ENCODE peak calls at places on chromosomes 11 and 22, in five cellular contexts. One of them, this sample, is unnamed.

GRCh38 chr11:70912226-70912840 is 340.0 kb downstream of the SHANK2 start:
- DNase-seq in breast epithelium: no peak
- DNase-seq in left ventricle myocardium inferior: no peak
- DNase-seq in cardiac muscle cell: no peak
- DNase-seq in CD4-positive, CD25-positive, alpha-beta regulatory T cell: no peak
- DNase-seq in this sample: no peak

GRCh38 chr11:2463766-2464277 is 19.0 kb downstream of the KCNQ1 start:
- DNase-seq in breast epithelium: no peak
- DNase-seq in left ventricle myocardium inferior: no peak
- DNase-seq in cardiac muscle cell: no peak
- DNase-seq in CD4-positive, CD25-positive, alpha-beta regulatory T cell: no peak
- DNase-seq in this sample: no peak

GRCh38 chr11:17610402-17610894 is 63.4 kb downstream of the OTOG start:
- DNase-seq in breast epithelium: no peak
- DNase-seq in left ventricle myocardium inferior: no peak
- DNase-seq in cardiac muscle cell: no peak
- DNase-seq in CD4-positive, CD25-positive, alpha-beta regulatory T cell: no peak
- DNase-seq in this sample: no peak

GRCh38 chr11:86172894-86173293 is 71.7 kb upstream of the EED start:
- DNase-seq in breast epithelium: no peak
- DNase-seq in left ventricle myocardium inferior: no peak
- DNase-seq in cardiac muscle cell: no peak
- DNase-seq in CD4-positive, CD25-positive, alpha-beta regulatory T cell: no peak
- DNase-seq in this sample: no peak

GRCh38 chr11:17750013-17750816 is 15.6 kb downstream of the KCNC1 start:
- DNase-seq in breast epithelium: no peak
- DNase-seq in left ventricle myocardium inferior: no peak
- DNase-seq in cardiac muscle cell: peak; percentile 30
- DNase-seq in CD4-positive, CD25-positive, alpha-beta regulatory T cell: no peak
- DNase-seq in this sample: no peak

GRCh38 chr22:20456722-20457076 is 19.1 kb upstream of the SCARF2 start:
- DNase-seq in breast epithelium: no peak
- DNase-seq in left ventricle myocardium inferior: no peak
- DNase-seq in cardiac muscle cell: no peak
- DNase-seq in CD4-positive, CD25-positive, alpha-beta regulatory T cell: no peak
- DNase-seq in this sample: no peak

GRCh38 chr11:64677441-64678023 is 45.5 kb downstream of the NRXN2 start:
- DNase-seq in breast epithelium: no peak
- DNase-seq in left ventricle myocardium inferior: no peak
- DNase-seq in cardiac muscle cell: no peak
- DNase-seq in CD4-positive, CD25-positive, alpha-beta regulatory T cell: no peak
- DNase-seq in this sample: no peak

GRCh38 chr11:2213890-2214526 is 42.4 kb upstream of the TH start:
- DNase-seq in breast epithelium: peak; percentile 7
- DNase-seq in left ventricle myocardium inferior: peak; percentile 5
- DNase-seq in cardiac muscle cell: no peak
- DNase-seq in CD4-positive, CD25-positive, alpha-beta regulatory T cell: no peak
- DNase-seq in this sample: no peak

GRCh38 chr11:72189448-72190250 is 2.3 kb upstream of the FOLR1 start:
- DNase-seq in breast epithelium: peak; percentile 47
- DNase-seq in left ventricle myocardium inferior: no peak
- DNase-seq in cardiac muscle cell: no peak
- DNase-seq in CD4-positive, CD25-positive, alpha-beta regulatory T cell: no peak
- DNase-seq in this sample: no peak

GRCh38 chr11:96091476-96091875 is 167.6 kb upstream of the MTMR2 start:
- DNase-seq in breast epithelium: no peak
- DNase-seq in left ventricle myocardium inferior: no peak
- DNase-seq in cardiac muscle cell: no peak
- DNase-seq in CD4-positive, CD25-positive, alpha-beta regulatory T cell: peak; percentile 71
- DNase-seq in this sample: no peak

GRCh38 chr11:66189031-66189745 is 79.3 kb upstream of the RAB1B start:
- DNase-seq in breast epithelium: no peak
- DNase-seq in left ventricle myocardium inferior: no peak
- DNase-seq in cardiac muscle cell: no peak
- DNase-seq in CD4-positive, CD25-positive, alpha-beta regulatory T cell: no peak
- DNase-seq in this sample: no peak

GRCh38 chr11:77557553-77557952 is 32.2 kb upstream of the AQP11 start:
- DNase-seq in breast epithelium: no peak
- DNase-seq in left ventricle myocardium inferior: no peak
- DNase-seq in cardiac muscle cell: peak; percentile 9
- DNase-seq in CD4-positive, CD25-positive, alpha-beta regulatory T cell: no peak
- DNase-seq in this sample: no peak

GRCh38 chr11:68372114-68372513 is 59.7 kb downstream of the LRP5 start:
- DNase-seq in breast epithelium: no peak
- DNase-seq in left ventricle myocardium inferior: no peak
- DNase-seq in cardiac muscle cell: no peak
- DNase-seq in CD4-positive, CD25-positive, alpha-beta regulatory T cell: no peak
- DNase-seq in this sample: no peak

GRCh38 chr22:41992496-41992895 is 6.1 kb upstream of the WBP2NL start:
- DNase-seq in breast epithelium: no peak
- DNase-seq in left ventricle myocardium inferior: no peak
- DNase-seq in cardiac muscle cell: no peak
- DNase-seq in CD4-positive, CD25-positive, alpha-beta regulatory T cell: no peak
- DNase-seq in this sample: no peak

GRCh38 chr11:96188625-96189006 is 154.4 kb downstream of the MAML2 start:
- DNase-seq in breast epithelium: no peak
- DNase-seq in left ventricle myocardium inferior: no peak
- DNase-seq in cardiac muscle cell: no peak
- DNase-seq in CD4-positive, CD25-positive, alpha-beta regulatory T cell: no peak
- DNase-seq in this sample: no peak

GRCh38 chr11:10913996-10914514 is 56.2 kb upstream of the ZBED5 start:
- DNase-seq in breast epithelium: no peak
- DNase-seq in left ventricle myocardium inferior: no peak
- DNase-seq in cardiac muscle cell: no peak
- DNase-seq in CD4-positive, CD25-positive, alpha-beta regulatory T cell: no peak
- DNase-seq in this sample: no peak

GRCh38 chr11:62664405-62665074 is 470 bp downstream of the C11orf98 start:
- DNase-seq in breast epithelium: peak; percentile 54
- DNase-seq in left ventricle myocardium inferior: peak; percentile 20
- DNase-seq in cardiac muscle cell: peak; percentile 75
- DNase-seq in CD4-positive, CD25-positive, alpha-beta regulatory T cell: peak; percentile 83
- DNase-seq in this sample: no peak

GRCh38 chr11:14424096-14424495 is 65.1 kb upstream of the RRAS2 start:
- DNase-seq in breast epithelium: no peak
- DNase-seq in left ventricle myocardium inferior: no peak
- DNase-seq in cardiac muscle cell: no peak
- DNase-seq in CD4-positive, CD25-positive, alpha-beta regulatory T cell: no peak
- DNase-seq in this sample: peak; percentile 16

GRCh38 chr22:18973264-18974031 is 37.4 kb upstream of the PRODH start:
- DNase-seq in breast epithelium: no peak
- DNase-seq in left ventricle myocardium inferior: no peak
- DNase-seq in cardiac muscle cell: no peak
- DNase-seq in CD4-positive, CD25-positive, alpha-beta regulatory T cell: no peak
- DNase-seq in this sample: no peak

GRCh38 chr11:108453207-108453835 is 14.0 kb downstream of the C11orf65 start:
- DNase-seq in breast epithelium: no peak
- DNase-seq in left ventricle myocardium inferior: no peak
- DNase-seq in cardiac muscle cell: no peak
- DNase-seq in CD4-positive, CD25-positive, alpha-beta regulatory T cell: no peak
- DNase-seq in this sample: no peak

DNA sequence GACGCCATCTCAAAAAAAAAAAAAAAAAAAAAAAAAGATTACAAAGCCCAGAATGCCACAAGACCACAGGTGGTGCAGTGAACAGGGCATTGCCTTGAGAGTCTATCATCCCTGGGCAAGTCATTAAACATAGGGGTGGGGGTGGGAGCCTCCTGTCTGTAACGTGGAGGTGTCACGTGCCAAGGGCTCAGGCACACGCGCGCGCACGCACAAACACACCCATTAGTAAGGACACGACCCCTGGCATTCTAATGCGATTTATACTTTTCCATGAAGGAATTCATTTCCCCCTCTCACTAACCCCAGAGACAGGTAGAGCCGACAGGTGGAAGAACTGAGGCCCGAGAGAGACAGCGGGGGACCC is 5.8 kb upstream of the GCAT start:
- DNase-seq in breast epithelium: no peak
- DNase-seq in left ventricle myocardium inferior: no peak
- DNase-seq in cardiac muscle cell: no peak
- DNase-seq in CD4-positive, CD25-positive, alpha-beta regulatory T cell: no peak
- DNase-seq in this sample: no peak
- H3K27ac ChIP-seq in breast epithelium: peak overlapping the region; percentile 94
- H3K27ac ChIP-seq in left ventricle myocardium inferior: no peak overlapping the region
- H3K27ac ChIP-seq in cardiac muscle cell: no peak overlapping the region
- H3K27ac ChIP-seq in CD4-positive, CD25-positive, alpha-beta regulatory T cell: no peak overlapping the region
- H3K27ac ChIP-seq in this sample: no peak overlapping the region

DNA sequence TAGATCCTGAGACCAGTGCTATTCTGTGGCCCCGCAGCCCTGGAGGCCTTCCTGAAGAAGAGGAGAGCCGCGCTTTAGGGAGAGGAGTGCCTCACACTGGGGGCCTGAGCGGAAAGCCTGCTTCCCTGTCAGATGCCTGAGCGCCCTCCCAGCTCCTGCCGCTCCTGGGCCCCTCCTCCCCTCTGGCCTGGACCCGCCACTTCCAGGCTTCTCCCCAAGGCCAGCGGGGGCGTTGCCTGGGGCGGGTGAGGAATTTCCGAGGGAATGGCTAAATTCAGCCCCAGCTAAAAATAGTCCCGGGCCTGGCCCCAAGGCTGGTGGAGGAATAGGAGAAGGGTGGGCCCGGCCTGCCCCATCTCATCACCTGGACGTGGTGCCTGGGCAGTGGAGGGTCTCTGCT is 15.4 kb downstream of the ARHGEF17 start:
- DNase-seq in breast epithelium: no peak
- DNase-seq in left ventricle myocardium inferior: peak; percentile 85
- DNase-seq in cardiac muscle cell: peak; percentile 80
- DNase-seq in CD4-positive, CD25-positive, alpha-beta regulatory T cell: no peak
- DNase-seq in this sample: no peak
- H3K27ac ChIP-seq in breast epithelium: peak overlapping the region; percentile 70
- H3K27ac ChIP-seq in left ventricle myocardium inferior: peak overlapping the region; percentile 99
- H3K27ac ChIP-seq in cardiac muscle cell: peak overlapping the region; percentile 87
- H3K27ac ChIP-seq in CD4-positive, CD25-positive, alpha-beta regulatory T cell: no peak overlapping the region
- H3K27ac ChIP-seq in this sample: no peak overlapping the region

GRCh38 chr22:26551568-26551967 is 38.4 kb downstream of the TPST2 start:
- DNase-seq in breast epithelium: no peak
- DNase-seq in left ventricle myocardium inferior: no peak
- DNase-seq in cardiac muscle cell: no peak
- DNase-seq in CD4-positive, CD25-positive, alpha-beta regulatory T cell: no peak
- DNase-seq in this sample: no peak
- H3K27ac ChIP-seq in breast epithelium: no peak overlapping the region
- H3K27ac ChIP-seq in left ventricle myocardium inferior: peak overlapping the region; percentile 89
- H3K27ac ChIP-seq in cardiac muscle cell: no peak overlapping the region
- H3K27ac ChIP-seq in CD4-positive, CD25-positive, alpha-beta regulatory T cell: no peak overlapping the region
- H3K27ac ChIP-seq in this sample: no peak overlapping the region

GRCh38 chr11:117189941-117190544 is 9.1 kb upstream of the TAGLN start:
- DNase-seq in breast epithelium: no peak
- DNase-seq in left ventricle myocardium inferior: no peak
- DNase-seq in cardiac muscle cell: no peak
- DNase-seq in CD4-positive, CD25-positive, alpha-beta regulatory T cell: no peak
- DNase-seq in this sample: no peak

GRCh38 chr11:117187799-117188481 is 9.4 kb downstream of the SIDT2 start:
- DNase-seq in breast epithelium: no peak
- DNase-seq in left ventricle myocardium inferior: no peak
- DNase-seq in cardiac muscle cell: no peak
- DNase-seq in CD4-positive, CD25-positive, alpha-beta regulatory T cell: no peak
- DNase-seq in this sample: no peak

GRCh38 chr11:117187428-117187798 is 8.9 kb downstream of the SIDT2 start:
- DNase-seq in breast epithelium: peak; percentile 14
- DNase-seq in left ventricle myocardium inferior: no peak
- DNase-seq in cardiac muscle cell: no peak
- DNase-seq in CD4-positive, CD25-positive, alpha-beta regulatory T cell: no peak
- DNase-seq in this sample: no peak

GRCh38 chr11:117188620-117189081 is 10.1 kb downstream of the SIDT2 start:
- DNase-seq in breast epithelium: no peak
- DNase-seq in left ventricle myocardium inferior: no peak
- DNase-seq in cardiac muscle cell: no peak
- DNase-seq in CD4-positive, CD25-positive, alpha-beta regulatory T cell: no peak
- DNase-seq in this sample: no peak

DNA sequence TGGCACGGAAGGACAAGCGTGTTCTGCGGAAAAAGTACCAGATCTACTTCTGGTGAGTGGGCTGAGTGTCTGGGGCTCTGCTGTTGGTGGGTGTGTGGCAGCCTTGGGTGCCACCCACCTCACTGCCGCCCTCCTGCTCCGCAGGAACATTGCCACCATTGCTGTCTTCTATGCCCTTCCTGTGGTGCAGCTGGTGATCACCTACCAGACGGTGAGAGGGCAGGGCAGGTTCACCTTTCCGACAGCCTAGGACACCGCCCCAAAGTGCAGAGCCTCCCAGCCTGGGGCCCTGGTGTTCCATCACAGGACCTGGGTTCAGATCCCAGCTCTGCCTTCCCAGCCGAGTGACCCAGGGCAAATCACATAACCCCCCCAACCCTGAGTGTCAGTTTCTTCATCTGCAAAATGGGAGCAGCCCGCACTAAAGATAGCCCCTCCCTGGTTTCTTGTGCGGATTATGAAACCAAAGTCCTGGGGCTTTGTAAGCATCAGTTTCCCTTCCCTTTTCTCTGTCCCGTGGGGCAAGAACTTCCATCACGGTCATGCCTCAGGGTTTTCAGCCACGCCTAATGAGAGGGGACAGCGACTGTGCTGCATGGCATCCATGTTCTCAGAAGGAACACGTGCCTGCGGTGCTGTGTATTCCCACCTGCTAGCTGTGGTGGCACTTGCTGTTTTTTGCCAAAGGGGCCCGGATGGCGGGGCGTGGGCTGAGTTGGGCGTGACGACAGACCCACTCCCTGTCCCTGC is 9.8 kb upstream of the TAGLN start:
- DNase-seq in breast epithelium: no peak
- DNase-seq in left ventricle myocardium inferior: no peak
- DNase-seq in cardiac muscle cell: no peak
- DNase-seq in CD4-positive, CD25-positive, alpha-beta regulatory T cell: no peak
- DNase-seq in this sample: no peak
- H3K27ac ChIP-seq in breast epithelium: no peak overlapping the region
- H3K27ac ChIP-seq in left ventricle myocardium inferior: peak overlapping the region; percentile 23
- H3K27ac ChIP-seq in cardiac muscle cell: no peak overlapping the region
- H3K27ac ChIP-seq in CD4-positive, CD25-positive, alpha-beta regulatory T cell: no peak overlapping the region
- H3K27ac ChIP-seq in this sample: no peak overlapping the region

GRCh38 chr11:122882809-122883681 is 486 bp downstream of the JHY start:
- DNase-seq in breast epithelium: peak; percentile 53
- DNase-seq in left ventricle myocardium inferior: peak; percentile 55
- DNase-seq in cardiac muscle cell: peak; percentile 46
- DNase-seq in CD4-positive, CD25-positive, alpha-beta regulatory T cell: peak; percentile 67
- DNase-seq in this sample: no peak
- H3K27ac ChIP-seq in breast epithelium: peak overlapping the region; percentile 93
- H3K27ac ChIP-seq in left ventricle myocardium inferior: peak overlapping the region; percentile 62
- H3K27ac ChIP-seq in cardiac muscle cell: no peak overlapping the region
- H3K27ac ChIP-seq in CD4-positive, CD25-positive, alpha-beta regulatory T cell: peak overlapping the region; percentile 74
- H3K27ac ChIP-seq in this sample: peak overlapping the region; percentile 81

GRCh38 chr11:91528965-91529364 is 695.7 kb upstream of the FAT3 start:
- DNase-seq in breast epithelium: no peak
- DNase-seq in left ventricle myocardium inferior: no peak
- DNase-seq in cardiac muscle cell: no peak
- DNase-seq in CD4-positive, CD25-positive, alpha-beta regulatory T cell: no peak
- DNase-seq in this sample: no peak

DNA sequence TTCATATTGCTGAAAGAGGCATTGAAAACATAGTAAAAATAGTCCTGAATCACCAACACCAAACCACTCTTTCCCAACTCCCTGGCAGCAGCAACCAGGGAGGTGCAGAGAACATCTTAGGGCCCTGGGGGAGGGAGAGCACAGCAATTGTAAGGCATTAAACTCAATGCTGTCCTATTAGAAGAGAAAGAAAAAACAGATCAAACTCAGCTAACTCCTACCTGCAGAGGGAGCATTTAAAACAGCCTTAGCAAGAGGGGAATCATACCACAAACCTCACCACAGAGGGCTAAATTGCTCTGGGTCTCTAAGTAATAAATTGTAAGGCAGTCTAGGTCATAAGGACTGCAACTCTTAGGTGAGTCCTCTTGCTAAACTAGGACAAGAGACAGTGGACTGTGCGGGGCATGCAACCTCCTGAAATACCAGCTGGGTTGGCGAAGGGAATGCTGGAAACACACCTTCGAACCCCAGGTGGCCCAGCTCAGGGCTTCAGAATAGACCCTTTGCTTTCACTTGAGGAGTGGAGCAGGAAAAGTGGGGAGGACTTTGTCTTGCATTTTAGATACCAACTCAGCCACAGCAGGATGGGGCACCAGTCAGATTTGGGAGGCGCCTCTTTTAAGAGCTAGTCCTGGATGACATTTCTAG is 697.1 kb upstream of the FAT3 start:
- DNase-seq in breast epithelium: no peak
- DNase-seq in left ventricle myocardium inferior: no peak
- DNase-seq in cardiac muscle cell: no peak
- DNase-seq in CD4-positive, CD25-positive, alpha-beta regulatory T cell: no peak
- DNase-seq in this sample: no peak
- H3K27ac ChIP-seq in breast epithelium: no peak overlapping the region
- H3K27ac ChIP-seq in left ventricle myocardium inferior: no peak overlapping the region
- H3K27ac ChIP-seq in cardiac muscle cell: no peak overlapping the region
- H3K27ac ChIP-seq in CD4-positive, CD25-positive, alpha-beta regulatory T cell: no peak overlapping the region
- H3K27ac ChIP-seq in this sample: no peak overlapping the region

This sample was measured in epithelial cell of prostate.